ENCODE peak calls at places on chromosomes 6 and 20, in five cellular contexts. One of them, this sample, is unnamed. For H3K36me3, the result is how much of the 10 kb centered on the place peaks cover.

GRCh38 chr6:83215131-83216047 is 22.2 kb downstream of the RWDD2A start:
- DNase-seq in RWPE2: no peak
- DNase-seq in HepG2: peak
- DNase-seq in tibial artery: peak
- DNase-seq in mucosa of descending colon: peak
- DNase-seq in this sample: peak

GRCh38 chr6:124002377-124003081 is 198.9 kb downstream of the NKAIN2 start:
- DNase-seq in HepG2: no peak
- DNase-seq in tibial artery: no peak
- DNase-seq in RWPE2: no peak
- DNase-seq in mucosa of descending colon: no peak
- DNase-seq in this sample: no peak

GRCh38 chr20:41030536-41031242 is 2.1 kb downstream of the TOP1 start:
- DNase-seq in RWPE2: no peak
- DNase-seq in tibial artery: no peak
- DNase-seq in mucosa of descending colon: no peak
- DNase-seq in HepG2: peak
- DNase-seq in this sample: no peak

GRCh38 chr20:62195736-62196135 is 12.9 kb downstream of the MTG2 start:
- DNase-seq in HepG2: no peak
- DNase-seq in tibial artery: no peak
- DNase-seq in RWPE2: peak
- DNase-seq in mucosa of descending colon: no peak
- DNase-seq in this sample: peak

GRCh38 chr6:6405997-6406699 is 85.7 kb upstream of the F13A1 start:
- DNase-seq in tibial artery: no peak
- DNase-seq in mucosa of descending colon: no peak
- DNase-seq in RWPE2: no peak
- DNase-seq in HepG2: no peak
- DNase-seq in this sample: no peak

GRCh38 chr6:2875840-2876207 is 27.3 kb downstream of the SERPINB9 start:
- DNase-seq in tibial artery: no peak
- DNase-seq in RWPE2: no peak
- DNase-seq in mucosa of descending colon: peak
- DNase-seq in HepG2: no peak
- DNase-seq in this sample: peak

GRCh38 chr6:113169484-113169883 is 687.7 kb upstream of the MARCKS start:
- DNase-seq in mucosa of descending colon: no peak
- DNase-seq in tibial artery: no peak
- DNase-seq in HepG2: no peak
- DNase-seq in RWPE2: no peak
- DNase-seq in this sample: no peak

GRCh38 chr20:49310695-49311094 is 32.8 kb upstream of the ZNFX1 start:
- DNase-seq in HepG2: peak
- DNase-seq in RWPE2: no peak
- DNase-seq in mucosa of descending colon: no peak
- DNase-seq in tibial artery: no peak
- DNase-seq in this sample: no peak

GRCh38 chr20:40103420-40103819 is 585.6 kb downstream of the MAFB start:
- DNase-seq in tibial artery: no peak
- DNase-seq in mucosa of descending colon: no peak
- DNase-seq in RWPE2: no peak
- DNase-seq in HepG2: no peak
- DNase-seq in this sample: no peak

GRCh38 chr20:15811951-15812350 is 761.3 kb downstream of the KIF16B start:
- DNase-seq in tibial artery: no peak
- DNase-seq in HepG2: no peak
- DNase-seq in mucosa of descending colon: no peak
- DNase-seq in RWPE2: no peak
- DNase-seq in this sample: no peak

GRCh38 chr6:90000864-90001731 is 106.8 kb downstream of the GJA10 start:
- DNase-seq in tibial artery: no peak
- DNase-seq in HepG2: no peak
- DNase-seq in mucosa of descending colon: peak
- DNase-seq in RWPE2: no peak
- DNase-seq in this sample: no peak

GRCh38 chr20:38201356-38201755 is 36.3 kb upstream of the TGM2 start:
- DNase-seq in tibial artery: peak
- DNase-seq in mucosa of descending colon: no peak
- DNase-seq in RWPE2: peak
- DNase-seq in HepG2: no peak
- DNase-seq in this sample: peak

GRCh38 chr6:71476872-71477271 is 188.3 kb downstream of the OGFRL1 start:
- DNase-seq in HepG2: no peak
- DNase-seq in RWPE2: no peak
- DNase-seq in tibial artery: no peak
- DNase-seq in mucosa of descending colon: no peak
- DNase-seq in this sample: no peak

GRCh38 chr20:53402233-53403005 is 191.2 kb downstream of the ZNF217 start:
- DNase-seq in tibial artery: no peak
- DNase-seq in mucosa of descending colon: no peak
- DNase-seq in HepG2: no peak
- DNase-seq in RWPE2: no peak
- DNase-seq in this sample: no peak

GRCh38 chr6:43628392-43629103 is 516 bp downstream of the GTPBP2 start:
- DNase-seq in HepG2: peak
- DNase-seq in tibial artery: peak
- DNase-seq in mucosa of descending colon: peak
- DNase-seq in RWPE2: peak
- DNase-seq in this sample: no peak

GRCh38 chr20:61121661-61122060 is 130.4 kb upstream of the CDH4 start:
- DNase-seq in RWPE2: peak
- DNase-seq in mucosa of descending colon: no peak
- DNase-seq in HepG2: no peak
- DNase-seq in tibial artery: no peak
- DNase-seq in this sample: no peak

GRCh38 chr6:140366991-140367390 is 992.5 kb upstream of the CITED2 start:
- DNase-seq in tibial artery: no peak
- DNase-seq in RWPE2: no peak
- DNase-seq in HepG2: no peak
- DNase-seq in mucosa of descending colon: no peak
- DNase-seq in this sample: no peak

GRCh38 chr6:53581161-53581560 is 36.3 kb upstream of the GCLC start:
- DNase-seq in tibial artery: no peak
- DNase-seq in mucosa of descending colon: no peak
- DNase-seq in RWPE2: no peak
- DNase-seq in HepG2: no peak
- DNase-seq in this sample: no peak

GRCh38 chr6:144809120-144809519 is 524.0 kb downstream of the UTRN start:
- DNase-seq in mucosa of descending colon: no peak
- DNase-seq in RWPE2: no peak
- DNase-seq in HepG2: no peak
- DNase-seq in tibial artery: no peak
- DNase-seq in this sample: no peak

GRCh38 chr20:42721923-42722322 is 467.8 kb downstream of the PTPRT start:
- DNase-seq in tibial artery: no peak
- DNase-seq in mucosa of descending colon: no peak
- DNase-seq in RWPE2: no peak
- DNase-seq in HepG2: no peak
- DNase-seq in this sample: no peak

GRCh38 chr6:148565931-148566663 is 180.7 kb upstream of the UST start:
- DNase-seq in HepG2: no peak
- DNase-seq in tibial artery: peak
- DNase-seq in mucosa of descending colon: peak
- DNase-seq in RWPE2: no peak
- DNase-seq in this sample: no peak

GRCh38 chr20:51381557-51381956 is 161.0 kb downstream of the NFATC2 start:
- DNase-seq in mucosa of descending colon: no peak
- DNase-seq in tibial artery: no peak
- DNase-seq in HepG2: no peak
- DNase-seq in RWPE2: peak
- DNase-seq in this sample: peak

GRCh38 chr6:98787401-98787800 is 47.0 kb upstream of the POU3F2 start:
- DNase-seq in RWPE2: no peak
- DNase-seq in HepG2: no peak
- DNase-seq in mucosa of descending colon: no peak
- DNase-seq in tibial artery: no peak
- DNase-seq in this sample: no peak

GRCh38 chr6:130968486-130968885 is 94.6 kb downstream of the EPB41L2 start:
- DNase-seq in RWPE2: no peak
- DNase-seq in tibial artery: peak
- DNase-seq in mucosa of descending colon: no peak
- DNase-seq in HepG2: no peak
- DNase-seq in this sample: no peak

GRCh38 chr6:34049395-34050342 is 96.2 kb downstream of the GRM4 start:
- DNase-seq in HepG2: no peak
- DNase-seq in RWPE2: no peak
- DNase-seq in tibial artery: no peak
- DNase-seq in mucosa of descending colon: no peak
- DNase-seq in this sample: no peak

GRCh38 chr6:138129190-138129589 is 22.0 kb upstream of the PERP start:
- DNase-seq in RWPE2: no peak
- DNase-seq in HepG2: peak
- DNase-seq in mucosa of descending colon: no peak
- DNase-seq in tibial artery: no peak
- DNase-seq in this sample: no peak

GRCh38 chr6:33207569-33208088 is 671 bp upstream of the RING1 start:
- DNase-seq in RWPE2: no peak
- DNase-seq in mucosa of descending colon: peak
- DNase-seq in HepG2: no peak
- DNase-seq in tibial artery: peak
- DNase-seq in this sample: peak

GRCh38 chr6:155291291-155291690 is 23.0 kb downstream of the TFB1M start:
- DNase-seq in mucosa of descending colon: no peak
- DNase-seq in HepG2: no peak
- DNase-seq in tibial artery: no peak
- DNase-seq in RWPE2: no peak
- DNase-seq in this sample: no peak

GRCh38 chr6:155290491-155290890 is 23.8 kb downstream of the TFB1M start:
- DNase-seq in HepG2: no peak
- DNase-seq in RWPE2: no peak
- DNase-seq in mucosa of descending colon: no peak
- DNase-seq in tibial artery: no peak
- DNase-seq in this sample: no peak

GRCh38 chr6:155287762-155288161 is 23.9 kb downstream of the CLDN20 start:
- DNase-seq in HepG2: no peak
- DNase-seq in mucosa of descending colon: no peak
- DNase-seq in tibial artery: no peak
- DNase-seq in RWPE2: no peak
- DNase-seq in this sample: no peak

GRCh38 chr6:155297669-155298068 is 16.6 kb downstream of the TFB1M start:
- DNase-seq in HepG2: no peak
- DNase-seq in tibial artery: no peak
- DNase-seq in mucosa of descending colon: no peak
- DNase-seq in RWPE2: no peak
- DNase-seq in this sample: no peak

DNA sequence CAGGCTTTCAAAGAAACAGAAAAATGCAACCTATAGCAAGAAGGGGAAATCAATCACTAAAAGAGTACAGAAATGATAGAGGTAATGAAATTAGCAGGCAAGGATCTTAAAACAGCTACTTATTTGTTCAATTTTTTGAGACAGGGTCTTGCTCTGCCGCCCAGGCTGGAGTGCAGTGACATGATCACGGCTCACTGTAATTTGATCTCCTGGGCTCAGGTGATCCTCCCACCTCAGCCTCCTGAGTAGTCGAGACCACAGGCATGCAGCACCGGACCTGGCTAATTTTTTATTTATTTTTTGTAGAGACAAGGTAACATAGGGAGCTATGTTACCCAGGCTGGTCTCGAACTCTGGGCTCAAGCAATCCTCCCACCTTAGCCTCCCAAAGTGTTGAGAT is 21.6 kb downstream of the TFB1M start:
- DNase-seq in RWPE2: no peak
- DNase-seq in mucosa of descending colon: no peak
- DNase-seq in HepG2: no peak
- DNase-seq in tibial artery: no peak
- DNase-seq in this sample: no peak
- H3K36me3 ChIP-seq in RWPE2: half or more
- H3K36me3 ChIP-seq in mucosa of descending colon: under half
- H3K36me3 ChIP-seq in HepG2: half or more
- H3K36me3 ChIP-seq in tibial artery: under half
- H3K36me3 ChIP-seq in this sample: under half

GRCh38 chr6:1388927-1389790 is at the start of gene FOXF2:
- DNase-seq in mucosa of descending colon: no peak
- DNase-seq in HepG2: no peak
- DNase-seq in RWPE2: no peak
- DNase-seq in tibial artery: no peak
- DNase-seq in this sample: no peak
- H3K4me3 ChIP-seq in mucosa of descending colon: peak
- H3K4me3 ChIP-seq in HepG2: no peak
- H3K4me3 ChIP-seq in RWPE2: peak
- H3K4me3 ChIP-seq in tibial artery: peak
- H3K4me3 ChIP-seq in this sample: peak

DNA sequence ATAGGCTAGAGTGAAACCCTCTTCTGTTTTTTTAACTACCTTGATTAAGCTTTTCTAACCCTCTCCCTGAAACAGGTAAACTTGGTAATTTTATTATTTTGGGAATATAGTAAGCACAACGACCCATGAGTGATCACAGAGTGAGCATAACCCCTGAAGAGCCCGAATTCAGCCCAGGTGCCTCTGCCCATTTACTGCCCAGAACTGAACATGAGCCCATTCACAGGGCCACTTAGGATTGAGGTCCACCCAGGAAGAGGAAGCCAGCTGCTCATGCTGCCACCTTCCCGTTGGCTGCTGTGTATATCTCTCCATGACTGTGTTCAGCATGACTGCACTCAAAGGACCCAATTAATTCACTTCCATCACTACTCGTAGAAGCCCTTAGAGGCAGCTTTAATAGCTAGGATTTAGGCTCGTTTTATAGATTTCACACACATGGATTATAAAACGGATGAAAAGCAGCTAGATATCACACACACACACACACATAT is 8.2 kb upstream of the PDE10A start:
- DNase-seq in RWPE2: no peak
- DNase-seq in mucosa of descending colon: no peak
- DNase-seq in HepG2: no peak
- DNase-seq in tibial artery: no peak
- DNase-seq in this sample: no peak
- H3K36me3 ChIP-seq in RWPE2: under half
- H3K36me3 ChIP-seq in mucosa of descending colon: under half
- H3K36me3 ChIP-seq in HepG2: under half
- H3K36me3 ChIP-seq in tibial artery: under half
- H3K36me3 ChIP-seq in this sample: under half

DNA sequence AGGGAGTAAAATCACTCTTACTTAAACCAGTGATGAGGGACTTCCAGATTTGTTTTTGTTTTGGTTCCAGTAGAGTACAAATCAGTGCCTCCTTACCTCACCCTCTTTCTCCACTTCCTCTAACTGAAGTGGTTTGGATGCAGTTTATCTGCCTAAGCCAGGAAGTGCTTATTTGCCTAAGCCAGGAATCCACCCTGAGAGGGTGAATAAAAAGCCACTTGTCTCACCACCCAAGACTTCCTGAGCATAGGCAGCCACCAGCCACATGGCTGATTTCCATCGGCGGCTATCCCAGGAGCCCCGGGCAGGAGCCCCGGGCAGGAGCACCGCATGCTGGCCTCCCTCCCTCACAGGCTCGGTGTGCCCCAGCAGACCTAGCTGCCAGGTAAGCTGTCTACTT is 12.0 kb downstream of the LRP11 start:
- DNase-seq in tibial artery: no peak
- DNase-seq in HepG2: no peak
- DNase-seq in RWPE2: no peak
- DNase-seq in mucosa of descending colon: no peak
- DNase-seq in this sample: no peak
- H3K4me3 ChIP-seq in tibial artery: no peak
- H3K4me3 ChIP-seq in HepG2: no peak
- H3K4me3 ChIP-seq in RWPE2: no peak
- H3K4me3 ChIP-seq in mucosa of descending colon: no peak
- H3K4me3 ChIP-seq in this sample: no peak

This sample was measured in aorta.